ENCODE peak calls at places on chromosomes 1 and 21, in nine cellular contexts. One of them, this sample, is unnamed.

GRCh38 chr1:23896491-23896890 is 16.7 kb downstream of the CNR2 start:
- DNase-seq in AG09319: no peak
- DNase-seq in fibroblast of the aortic adventitia: no peak
- DNase-seq in fibroblast of lung: no peak
- DNase-seq in neural progenitor cell: no peak
- DNase-seq in progenitor cell of endocrine pancreas: no peak
- DNase-seq in thyroid gland: no peak
- DNase-seq in HFFc6: no peak
- DNase-seq in CD4-positive, alpha-beta T cell: no peak
- DNase-seq in this sample: no peak

GRCh38 chr1:243605604-243606003 is 244.4 kb downstream of the AKT3 start:
- DNase-seq in AG09319: no peak
- DNase-seq in fibroblast of the aortic adventitia: peak
- DNase-seq in fibroblast of lung: peak
- DNase-seq in neural progenitor cell: no peak
- DNase-seq in progenitor cell of endocrine pancreas: no peak
- DNase-seq in thyroid gland: no peak
- DNase-seq in HFFc6: no peak
- DNase-seq in CD4-positive, alpha-beta T cell: no peak
- DNase-seq in this sample: no peak

GRCh38 chr1:246078126-246078887 is 428.8 kb downstream of the SMYD3 start:
- DNase-seq in AG09319: no peak
- DNase-seq in fibroblast of the aortic adventitia: no peak
- DNase-seq in fibroblast of lung: no peak
- DNase-seq in neural progenitor cell: no peak
- DNase-seq in progenitor cell of endocrine pancreas: no peak
- DNase-seq in thyroid gland: no peak
- DNase-seq in HFFc6: no peak
- DNase-seq in CD4-positive, alpha-beta T cell: no peak
- DNase-seq in this sample: no peak

GRCh38 chr1:234699795-234700665 is 90.1 kb upstream of the IRF2BP2 start:
- DNase-seq in AG09319: no peak
- DNase-seq in fibroblast of the aortic adventitia: peak
- DNase-seq in fibroblast of lung: peak
- DNase-seq in neural progenitor cell: no peak
- DNase-seq in progenitor cell of endocrine pancreas: no peak
- DNase-seq in thyroid gland: no peak
- DNase-seq in HFFc6: peak
- DNase-seq in CD4-positive, alpha-beta T cell: no peak
- DNase-seq in this sample: no peak

GRCh38 chr1:93585059-93585966 is 96.3 kb downstream of the BCAR3 start:
- DNase-seq in AG09319: no peak
- DNase-seq in fibroblast of the aortic adventitia: peak
- DNase-seq in fibroblast of lung: no peak
- DNase-seq in neural progenitor cell: no peak
- DNase-seq in progenitor cell of endocrine pancreas: peak
- DNase-seq in thyroid gland: peak
- DNase-seq in HFFc6: peak
- DNase-seq in CD4-positive, alpha-beta T cell: no peak
- DNase-seq in this sample: no peak

GRCh38 chr1:117321680-117322609 is 45.3 kb upstream of the MAN1A2 start:
- DNase-seq in AG09319: no peak
- DNase-seq in fibroblast of the aortic adventitia: peak
- DNase-seq in fibroblast of lung: no peak
- DNase-seq in neural progenitor cell: no peak
- DNase-seq in progenitor cell of endocrine pancreas: no peak
- DNase-seq in thyroid gland: no peak
- DNase-seq in HFFc6: no peak
- DNase-seq in CD4-positive, alpha-beta T cell: no peak
- DNase-seq in this sample: no peak

GRCh38 chr1:203036135-203036534 is 9.8 kb downstream of the PPFIA4 start:
- DNase-seq in AG09319: no peak
- DNase-seq in fibroblast of the aortic adventitia: no peak
- DNase-seq in fibroblast of lung: no peak
- DNase-seq in neural progenitor cell: no peak
- DNase-seq in progenitor cell of endocrine pancreas: no peak
- DNase-seq in thyroid gland: no peak
- DNase-seq in HFFc6: no peak
- DNase-seq in CD4-positive, alpha-beta T cell: no peak
- DNase-seq in this sample: no peak

GRCh38 chr1:174818951-174819350 is 180.8 kb upstream of the CACYBP start:
- DNase-seq in AG09319: no peak
- DNase-seq in fibroblast of the aortic adventitia: no peak
- DNase-seq in fibroblast of lung: no peak
- DNase-seq in neural progenitor cell: no peak
- DNase-seq in progenitor cell of endocrine pancreas: no peak
- DNase-seq in thyroid gland: peak
- DNase-seq in HFFc6: peak
- DNase-seq in CD4-positive, alpha-beta T cell: no peak
- DNase-seq in this sample: no peak

GRCh38 chr21:35394634-35395369 is 345.7 kb upstream of the RUNX1 start:
- DNase-seq in AG09319: no peak
- DNase-seq in fibroblast of the aortic adventitia: no peak
- DNase-seq in fibroblast of lung: no peak
- DNase-seq in neural progenitor cell: no peak
- DNase-seq in progenitor cell of endocrine pancreas: no peak
- DNase-seq in thyroid gland: no peak
- DNase-seq in HFFc6: no peak
- DNase-seq in CD4-positive, alpha-beta T cell: no peak
- DNase-seq in this sample: no peak

GRCh38 chr1:30085814-30086770 is 637.3 kb downstream of the MATN1 start:
- DNase-seq in AG09319: no peak
- DNase-seq in fibroblast of the aortic adventitia: peak
- DNase-seq in fibroblast of lung: peak
- DNase-seq in neural progenitor cell: peak
- DNase-seq in progenitor cell of endocrine pancreas: peak
- DNase-seq in thyroid gland: peak
- DNase-seq in HFFc6: no peak
- DNase-seq in CD4-positive, alpha-beta T cell: peak
- DNase-seq in this sample: peak

GRCh38 chr1:2639203-2639602 is 6.4 kb upstream of the MMEL1 start:
- DNase-seq in AG09319: no peak
- DNase-seq in fibroblast of the aortic adventitia: no peak
- DNase-seq in fibroblast of lung: no peak
- DNase-seq in neural progenitor cell: no peak
- DNase-seq in progenitor cell of endocrine pancreas: no peak
- DNase-seq in thyroid gland: no peak
- DNase-seq in HFFc6: no peak
- DNase-seq in CD4-positive, alpha-beta T cell: no peak
- DNase-seq in this sample: no peak

DNA sequence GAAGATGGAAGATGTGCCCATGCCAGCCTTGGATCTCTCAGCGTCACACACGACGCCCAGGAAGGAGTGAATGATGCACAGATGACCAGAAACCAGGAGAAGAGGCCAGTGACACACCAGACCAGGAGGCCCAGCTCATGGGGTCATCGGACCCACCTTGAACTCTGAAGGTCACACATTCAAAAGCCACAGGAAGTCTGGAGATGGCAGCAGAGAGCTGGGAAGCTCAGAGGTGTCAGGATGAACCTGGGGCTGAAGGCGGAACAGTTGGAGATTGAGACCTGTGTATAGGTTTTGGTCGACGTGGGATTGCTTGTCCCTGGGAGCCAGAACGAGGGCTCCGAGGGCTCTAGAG is 43.6 kb downstream of the SLC19A1 start:
- DNase-seq in AG09319: no peak
- DNase-seq in fibroblast of the aortic adventitia: no peak
- DNase-seq in fibroblast of lung: no peak
- DNase-seq in neural progenitor cell: no peak
- DNase-seq in progenitor cell of endocrine pancreas: no peak
- DNase-seq in thyroid gland: no peak
- DNase-seq in HFFc6: no peak
- DNase-seq in CD4-positive, alpha-beta T cell: no peak
- DNase-seq in this sample: no peak
- TF ChIP-seq CTCF in AG09319: no peak
- TF ChIP-seq CTCF in fibroblast of the aortic adventitia: no peak
- TF ChIP-seq CTCF in fibroblast of lung: no peak
- TF ChIP-seq CTCF in neural progenitor cell: no peak
- TF ChIP-seq CTCF in progenitor cell of endocrine pancreas: no peak
- TF ChIP-seq CTCF in thyroid gland: no peak
- TF ChIP-seq CTCF in HFFc6: no peak
- TF ChIP-seq CTCF in CD4-positive, alpha-beta T cell: no peak
- TF ChIP-seq CTCF in this sample: no peak

GRCh38 chr21:45443595-45444181 is 38.7 kb downstream of the COL18A1 start:
- DNase-seq in AG09319: no peak
- DNase-seq in fibroblast of the aortic adventitia: no peak
- DNase-seq in fibroblast of lung: no peak
- DNase-seq in neural progenitor cell: no peak
- DNase-seq in progenitor cell of endocrine pancreas: no peak
- DNase-seq in thyroid gland: no peak
- DNase-seq in HFFc6: no peak
- DNase-seq in CD4-positive, alpha-beta T cell: no peak
- DNase-seq in this sample: no peak
- TF ChIP-seq CTCF in AG09319: no peak
- TF ChIP-seq CTCF in fibroblast of the aortic adventitia: peak
- TF ChIP-seq CTCF in fibroblast of lung: no peak
- TF ChIP-seq CTCF in neural progenitor cell: no peak
- TF ChIP-seq CTCF in progenitor cell of endocrine pancreas: no peak
- TF ChIP-seq CTCF in thyroid gland: no peak
- TF ChIP-seq CTCF in HFFc6: peak
- TF ChIP-seq CTCF in CD4-positive, alpha-beta T cell: no peak
- TF ChIP-seq CTCF in this sample: no peak

DNA sequence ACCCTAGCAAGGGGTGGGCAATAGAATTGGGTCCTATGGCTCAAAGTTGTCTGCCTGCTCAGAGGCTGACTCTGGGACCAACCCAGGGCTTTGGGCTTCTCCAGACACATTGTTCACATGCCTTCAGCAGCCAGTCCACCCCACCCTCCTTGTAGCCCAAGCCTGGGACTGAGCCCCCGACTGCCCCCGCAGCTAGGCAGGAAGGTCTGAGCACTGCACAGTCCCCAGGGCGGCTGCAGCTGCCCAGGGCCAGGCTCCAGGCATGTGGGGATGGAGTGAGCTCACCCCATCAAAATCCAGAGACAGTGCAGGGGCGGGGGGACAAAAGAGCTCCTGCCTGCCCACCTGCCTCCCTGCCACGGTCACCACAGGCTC is 35.6 kb downstream of the HSPG2 start:
- DNase-seq in AG09319: no peak
- DNase-seq in fibroblast of the aortic adventitia: peak
- DNase-seq in fibroblast of lung: no peak
- DNase-seq in neural progenitor cell: peak
- DNase-seq in progenitor cell of endocrine pancreas: no peak
- DNase-seq in thyroid gland: no peak
- DNase-seq in HFFc6: peak
- DNase-seq in CD4-positive, alpha-beta T cell: no peak
- DNase-seq in this sample: no peak
- TF ChIP-seq CTCF in AG09319: peak
- TF ChIP-seq CTCF in fibroblast of the aortic adventitia: peak
- TF ChIP-seq CTCF in fibroblast of lung: no peak
- TF ChIP-seq CTCF in neural progenitor cell: no peak
- TF ChIP-seq CTCF in progenitor cell of endocrine pancreas: no peak
- TF ChIP-seq CTCF in thyroid gland: no peak
- TF ChIP-seq CTCF in HFFc6: no peak
- TF ChIP-seq CTCF in CD4-positive, alpha-beta T cell: no peak
- TF ChIP-seq CTCF in this sample: no peak

GRCh38 chr21:44833663-44834062 is 15.8 kb upstream of the SUMO3 start:
- DNase-seq in AG09319: no peak
- DNase-seq in fibroblast of the aortic adventitia: no peak
- DNase-seq in fibroblast of lung: no peak
- DNase-seq in neural progenitor cell: no peak
- DNase-seq in progenitor cell of endocrine pancreas: no peak
- DNase-seq in thyroid gland: no peak
- DNase-seq in HFFc6: no peak
- DNase-seq in CD4-positive, alpha-beta T cell: no peak
- DNase-seq in this sample: no peak

GRCh38 chr21:44834231-44834950 is 16.5 kb upstream of the SUMO3 start:
- DNase-seq in AG09319: no peak
- DNase-seq in fibroblast of the aortic adventitia: no peak
- DNase-seq in fibroblast of lung: no peak
- DNase-seq in neural progenitor cell: no peak
- DNase-seq in progenitor cell of endocrine pancreas: no peak
- DNase-seq in thyroid gland: no peak
- DNase-seq in HFFc6: no peak
- DNase-seq in CD4-positive, alpha-beta T cell: no peak
- DNase-seq in this sample: no peak

GRCh38 chr21:44835647-44835973 is 17.7 kb upstream of the SUMO3 start:
- DNase-seq in AG09319: no peak
- DNase-seq in fibroblast of the aortic adventitia: no peak
- DNase-seq in fibroblast of lung: no peak
- DNase-seq in neural progenitor cell: no peak
- DNase-seq in progenitor cell of endocrine pancreas: no peak
- DNase-seq in thyroid gland: no peak
- DNase-seq in HFFc6: no peak
- DNase-seq in CD4-positive, alpha-beta T cell: no peak
- DNase-seq in this sample: no peak

GRCh38 chr21:44836349-44836665 is 18.4 kb upstream of the SUMO3 start:
- DNase-seq in AG09319: no peak
- DNase-seq in fibroblast of the aortic adventitia: no peak
- DNase-seq in fibroblast of lung: no peak
- DNase-seq in neural progenitor cell: no peak
- DNase-seq in progenitor cell of endocrine pancreas: no peak
- DNase-seq in thyroid gland: no peak
- DNase-seq in HFFc6: no peak
- DNase-seq in CD4-positive, alpha-beta T cell: no peak
- DNase-seq in this sample: no peak

GRCh38 chr21:44834951-44835646 is 17.2 kb upstream of the SUMO3 start:
- DNase-seq in AG09319: no peak
- DNase-seq in fibroblast of the aortic adventitia: no peak
- DNase-seq in fibroblast of lung: no peak
- DNase-seq in neural progenitor cell: no peak
- DNase-seq in progenitor cell of endocrine pancreas: no peak
- DNase-seq in thyroid gland: no peak
- DNase-seq in HFFc6: no peak
- DNase-seq in CD4-positive, alpha-beta T cell: no peak
- DNase-seq in this sample: no peak
- TF ChIP-seq CTCF in AG09319: no peak
- TF ChIP-seq CTCF in fibroblast of the aortic adventitia: no peak
- TF ChIP-seq CTCF in fibroblast of lung: no peak
- TF ChIP-seq CTCF in neural progenitor cell: no peak
- TF ChIP-seq CTCF in progenitor cell of endocrine pancreas: no peak
- TF ChIP-seq CTCF in thyroid gland: no peak
- TF ChIP-seq CTCF in HFFc6: no peak
- TF ChIP-seq CTCF in CD4-positive, alpha-beta T cell: no peak
- TF ChIP-seq CTCF in this sample: no peak

This sample was measured in endothelial cell.